ENCODE peak calls at places on chromosomes 7 and 10, in seven cellular contexts. R is H1, K is SK-N-SH, Z is HCT116, U is endothelial cell of umbilical vein, T is A549, N is GM12878. V is an unnamed sample.
A peak's percentile ranks its signal among the peaks of the same experiment; 100 is the strongest.

GRCh38 chr10:34666008-34666700 is 148.9 kb downstream of the PARD3 start:
- DNase-seq in R (no peak), K (peak; percentile 30), Z (peak; percentile 77), U (peak; percentile 83), T (peak; percentile 73), N (peak; percentile 53), V (peak; percentile 79)

GRCh38 chr7:25858562-25859411 is 293.2 kb upstream of the NFE2L3 start:
- DNase-seq in R (no peak), K (no peak), Z (no peak), U (no peak), T (no peak), N (no peak), V (peak; percentile 11)

GRCh38 chr7:636396-636795 is 90.1 kb upstream of the DNAAF5 start:
- DNase-seq in R (no peak), K (no peak), Z (peak; percentile 65), U (no peak), T (peak; percentile 84), N (no peak), V (peak; percentile 83)

GRCh38 chr7:69953319-69954067 is 355.2 kb downstream of the AUTS2 start:
- DNase-seq in R (no peak), K (no peak), Z (no peak), U (no peak), T (no peak), N (no peak), V (no peak)

GRCh38 chr10:30437039-30437781 is 3.2 kb downstream of the MAP3K8 start:
- DNase-seq in R (no peak), K (no peak), Z (no peak), U (peak; percentile 59), T (no peak), N (no peak), V (peak; percentile 77)

GRCh38 chr7:75667938-75668337 is 70.8 kb downstream of the HIP1 start:
- DNase-seq in R (no peak), K (no peak), Z (no peak), U (no peak), T (no peak), N (no peak), V (no peak)

GRCh38 chr10:51759896-51760534 is 60.6 kb upstream of the CSTF2T start:
- DNase-seq in R (no peak), K (no peak), Z (no peak), U (peak; percentile 44), T (no peak), N (no peak), V (no peak)

GRCh38 chr7:327305-327931 is 37.4 kb downstream of the FOXL3 start:
- DNase-seq in R (no peak), K (no peak), Z (no peak), U (no peak), T (no peak), N (no peak), V (no peak)

GRCh38 chr7:8105449-8106095 is 137.0 kb downstream of the GLCCI1 start:
- DNase-seq in R (no peak), K (no peak), Z (no peak), U (no peak), T (no peak), N (no peak), V (no peak)

GRCh38 chr10:13317474-13317873 is 17.6 kb upstream of the PHYH start:
- DNase-seq in R (no peak), K (no peak), Z (no peak), U (peak; percentile 59), T (no peak), N (no peak), V (no peak)

GRCh38 chr7:71208881-71209280 is 76.9 kb downstream of the GALNT17 start:
- DNase-seq in R (no peak), K (no peak), Z (no peak), U (no peak), T (no peak), N (no peak), V (no peak)

GRCh38 chr10:22958338-22958737 is 30.5 kb downstream of the ARMC3 start:
- DNase-seq in R (no peak), K (no peak), Z (no peak), U (no peak), T (no peak), N (no peak), V (no peak)

GRCh38 chr7:51242881-51243518 is 73.6 kb downstream of the COBL start:
- DNase-seq in R (no peak), K (no peak), Z (no peak), U (no peak), T (no peak), N (no peak), V (peak; percentile 11)

GRCh38 chr10:49328401-49329185 is 29.6 kb downstream of the C10orf71 start:
- DNase-seq in R (no peak), K (no peak), Z (no peak), U (no peak), T (no peak), N (no peak), V (no peak)

GRCh38 chr7:67856046-67856445 is 859.4 kb downstream of the TYW1 start:
- DNase-seq in R (no peak), K (no peak), Z (no peak), U (no peak), T (no peak), N (no peak), V (no peak)

GRCh38 chr10:69315100-69315542 is 36.8 kb downstream of the HK1 start:
- DNase-seq in R (no peak), K (no peak), Z (no peak), U (no peak), T (no peak), N (no peak), V (no peak)

GRCh38 chr7:107742678-107743566 is 1.0 kb upstream of the CBLL1 start:
- DNase-seq in R (peak; percentile 51), K (peak; percentile 60), Z (no peak), U (no peak), T (peak; percentile 51), N (peak; percentile 56), V (peak; percentile 93)

GRCh38 chr10:125687507-125688185 is 4.7 kb upstream of the TEX36 start:
- DNase-seq in R (no peak), K (no peak), Z (no peak), U (no peak), T (no peak), N (no peak), V (no peak)

GRCh38 chr10:130737622-130738021 is 573.9 kb downstream of the TCERG1L start:
- DNase-seq in R (no peak), K (no peak), Z (no peak), U (no peak), T (no peak), N (no peak), V (peak; percentile 48)

GRCh38 chr10:132374176-132374575 is 22.8 kb upstream of the PWWP2B start:
- DNase-seq in R (no peak), K (no peak), Z (no peak), U (no peak), T (no peak), N (no peak), V (no peak)

GRCh38 chr7:152674860-152675760 is 831 bp downstream of the XRCC2 start:
- DNase-seq in R (no peak), K (peak; percentile 78), Z (no peak), U (peak; percentile 9), T (peak; percentile 53), N (no peak), V (peak; percentile 70)

GRCh38 chr7:70380315-70381027 is 751.5 kb upstream of the GALNT17 start:
- DNase-seq in R (no peak), K (peak; percentile 19), Z (no peak), U (no peak), T (no peak), N (no peak), V (no peak)

GRCh38 chr10:2777946-2778345 is 289.4 kb upstream of the PFKP start:
- DNase-seq in R (no peak), K (no peak), Z (no peak), U (no peak), T (no peak), N (no peak), V (no peak)

GRCh38 chr7:135459951-135460567 is 49.8 kb downstream of the CNOT4 start:
- DNase-seq in R (no peak), K (no peak), Z (no peak), U (peak; percentile 11), T (no peak), N (peak; percentile 5), V (no peak)

GRCh38 chr10:108970016-108970415 is 953.3 kb downstream of the XPNPEP1 start:
- DNase-seq in R (peak; percentile 1), K (no peak), Z (no peak), U (no peak), T (no peak), N (no peak), V (peak; percentile 49)

GRCh38 chr10:91046891-91047290 is 126.0 kb upstream of the ANKRD1 start:
- DNase-seq in R (no peak), K (no peak), Z (no peak), U (no peak), T (no peak), N (no peak), V (no peak)

GRCh38 chr10:77833225-77833624 is 93.3 kb downstream of the DLG5 start:
- DNase-seq in R (no peak), K (no peak), Z (no peak), U (no peak), T (no peak), N (no peak), V (no peak)

GRCh38 chr10:11755512-11756247 is 13.5 kb downstream of the ECHDC3 start:
- DNase-seq in R (no peak), K (no peak), Z (no peak), U (no peak), T (no peak), N (no peak), V (no peak)

GRCh38 chr7:46757006-46757405 is 824.9 kb downstream of the TNS3 start:
- DNase-seq in R (no peak), K (no peak), Z (no peak), U (no peak), T (no peak), N (no peak), V (no peak)

GRCh38 chr10:6737080-6737641 is 157.1 kb upstream of the PRKCQ start:
- DNase-seq in R (peak; percentile 29), K (no peak), Z (peak; percentile 47), U (no peak), T (peak; percentile 86), N (no peak), V (no peak)

GRCh38 chr10:80509403-80510161 is 28.1 kb upstream of the SH2D4B start:
- DNase-seq in R (no peak), K (no peak), Z (no peak), U (peak; percentile 98), T (peak; percentile 77), N (no peak), V (no peak)
- TF ChIP-seq MAX in R (no peak), K (peak; percentile 76), Z (peak; percentile 43), U (peak; percentile 83), T (peak; percentile 86), N (no peak), V (no peak)

GRCh38 chr7:41835977-41836530 is 133.2 kb upstream of the INHBA start:
- DNase-seq in R (no peak), K (no peak), Z (no peak), U (no peak), T (no peak), N (no peak), V (no peak)
- H3K4me3 ChIP-seq in R (no peak overlapping the region), K (no peak overlapping the region), Z (no peak overlapping the region), U (no peak overlapping the region), T (no peak overlapping the region), N (no peak overlapping the region), V (no peak overlapping the region)

GRCh38 chr10:117255835-117256460 is 15.0 kb downstream of the SLC18A2 start:
- DNase-seq in R (no peak), K (no peak), Z (no peak), U (no peak), T (no peak), N (no peak), V (no peak)
- TF ChIP-seq MAX in R (no peak), K (no peak), Z (no peak), U (no peak), T (no peak), N (no peak), V (no peak)

GRCh38 chr10:124090630-124091209 is 2.7 kb downstream of the CHST15 start:
- DNase-seq in R (no peak), K (no peak), Z (no peak), U (no peak), T (no peak), N (no peak), V (no peak)
- H3K4me3 ChIP-seq in R (no peak overlapping the region), K (no peak overlapping the region), Z (no peak overlapping the region), U (no peak overlapping the region), T (no peak overlapping the region), N (no peak overlapping the region), V (no peak overlapping the region)

V was measured in NB4.